ENCODE peak calls at places on chromosomes 16 and 17, in five cellular contexts. One of them, this sample, is unnamed.

GRCh38 chr17:51397361-51398127 is 137.2 kb downstream of the UTP18 start:
- DNase-seq in astrocyte of the spinal cord: peak
- DNase-seq in ascending aorta: no peak
- DNase-seq in nephron progenitor cell: no peak
- DNase-seq in AG09309: peak
- DNase-seq in this sample: peak

GRCh38 chr17:20243524-20243923 is 223.8 kb downstream of the LGALS9B start:
- DNase-seq in AG09309: no peak
- DNase-seq in astrocyte of the spinal cord: no peak
- DNase-seq in ascending aorta: no peak
- DNase-seq in nephron progenitor cell: no peak
- DNase-seq in this sample: no peak

GRCh38 chr16:1772362-1772907 is at the start of gene EME2:
- DNase-seq in nephron progenitor cell: peak
- DNase-seq in ascending aorta: no peak
- DNase-seq in astrocyte of the spinal cord: no peak
- DNase-seq in AG09309: no peak
- DNase-seq in this sample: peak

GRCh38 chr17:35769895-35770486 is 9.3 kb downstream of the C17orf50 start:
- DNase-seq in AG09309: no peak
- DNase-seq in astrocyte of the spinal cord: no peak
- DNase-seq in ascending aorta: no peak
- DNase-seq in nephron progenitor cell: no peak
- DNase-seq in this sample: no peak

GRCh38 chr16:67967956-67968439 is 439 bp downstream of the SLC12A4 start:
- DNase-seq in AG09309: no peak
- DNase-seq in astrocyte of the spinal cord: no peak
- DNase-seq in nephron progenitor cell: peak
- DNase-seq in ascending aorta: peak
- DNase-seq in this sample: no peak

GRCh38 chr16:9047689-9048301 is 43.6 kb upstream of the HAPSTR1 start:
- DNase-seq in nephron progenitor cell: no peak
- DNase-seq in astrocyte of the spinal cord: peak
- DNase-seq in ascending aorta: peak
- DNase-seq in AG09309: peak
- DNase-seq in this sample: peak

GRCh38 chr17:16197276-16197675 is 18.1 kb downstream of the NCOR1 start:
- DNase-seq in astrocyte of the spinal cord: no peak
- DNase-seq in ascending aorta: no peak
- DNase-seq in nephron progenitor cell: no peak
- DNase-seq in AG09309: no peak
- DNase-seq in this sample: no peak

GRCh38 chr16:3458278-3458851 is 14.9 kb downstream of the NAA60 start:
- DNase-seq in astrocyte of the spinal cord: peak
- DNase-seq in AG09309: no peak
- DNase-seq in nephron progenitor cell: no peak
- DNase-seq in ascending aorta: peak
- DNase-seq in this sample: peak

GRCh38 chr16:23182675-23183485 is at the start of gene SCNN1G:
- DNase-seq in astrocyte of the spinal cord: no peak
- DNase-seq in nephron progenitor cell: peak
- DNase-seq in AG09309: no peak
- DNase-seq in ascending aorta: no peak
- DNase-seq in this sample: no peak

GRCh38 chr17:65290041-65290440 is 152.9 kb downstream of the RGS9 start:
- DNase-seq in ascending aorta: no peak
- DNase-seq in AG09309: no peak
- DNase-seq in nephron progenitor cell: no peak
- DNase-seq in astrocyte of the spinal cord: no peak
- DNase-seq in this sample: no peak

GRCh38 chr16:89383095-89384003 is 107.0 kb downstream of the ANKRD11 start:
- DNase-seq in AG09309: no peak
- DNase-seq in astrocyte of the spinal cord: no peak
- DNase-seq in nephron progenitor cell: peak
- DNase-seq in ascending aorta: no peak
- DNase-seq in this sample: no peak

GRCh38 chr16:28597692-28598261 is 927 bp upstream of the SULT1A2 start:
- DNase-seq in nephron progenitor cell: peak
- DNase-seq in astrocyte of the spinal cord: no peak
- DNase-seq in ascending aorta: no peak
- DNase-seq in AG09309: no peak
- DNase-seq in this sample: peak

GRCh38 chr17:31677681-31678080 is 181.4 kb downstream of the COPRS start:
- DNase-seq in astrocyte of the spinal cord: no peak
- DNase-seq in ascending aorta: peak
- DNase-seq in nephron progenitor cell: no peak
- DNase-seq in AG09309: no peak
- DNase-seq in this sample: no peak

GRCh38 chr17:20103454-20104448 is 94.6 kb downstream of the SPECC1 start:
- DNase-seq in astrocyte of the spinal cord: no peak
- DNase-seq in AG09309: no peak
- DNase-seq in ascending aorta: no peak
- DNase-seq in nephron progenitor cell: no peak
- DNase-seq in this sample: no peak

GRCh38 chr16:31148281-31148728 is 1.6 kb downstream of the PRSS36 start:
- DNase-seq in AG09309: no peak
- DNase-seq in ascending aorta: no peak
- DNase-seq in astrocyte of the spinal cord: no peak
- DNase-seq in nephron progenitor cell: peak
- DNase-seq in this sample: no peak

GRCh38 chr17:38982858-38983746 is 15.9 kb upstream of the FBXO47 start:
- DNase-seq in ascending aorta: peak
- DNase-seq in AG09309: no peak
- DNase-seq in astrocyte of the spinal cord: peak
- DNase-seq in nephron progenitor cell: peak
- DNase-seq in this sample: peak

GRCh38 chr17:40023590-40024292 is 8.5 kb downstream of the CSF3 start:
- DNase-seq in astrocyte of the spinal cord: peak
- DNase-seq in ascending aorta: no peak
- DNase-seq in AG09309: no peak
- DNase-seq in nephron progenitor cell: no peak
- DNase-seq in this sample: no peak

GRCh38 chr17:73419896-73420295 is 108.1 kb upstream of the CDC42EP4 start:
- DNase-seq in ascending aorta: no peak
- DNase-seq in astrocyte of the spinal cord: no peak
- DNase-seq in AG09309: no peak
- DNase-seq in nephron progenitor cell: no peak
- DNase-seq in this sample: no peak

GRCh38 chr16:12098429-12099310 is 122.1 kb downstream of the SNX29 start:
- DNase-seq in nephron progenitor cell: no peak
- DNase-seq in ascending aorta: no peak
- DNase-seq in astrocyte of the spinal cord: no peak
- DNase-seq in AG09309: no peak
- DNase-seq in this sample: no peak
- TF ChIP-seq CTCF in nephron progenitor cell: no peak
- TF ChIP-seq CTCF in ascending aorta: no peak
- TF ChIP-seq CTCF in astrocyte of the spinal cord: no peak
- TF ChIP-seq CTCF in AG09309: no peak
- TF ChIP-seq CTCF in this sample: peak

DNA sequence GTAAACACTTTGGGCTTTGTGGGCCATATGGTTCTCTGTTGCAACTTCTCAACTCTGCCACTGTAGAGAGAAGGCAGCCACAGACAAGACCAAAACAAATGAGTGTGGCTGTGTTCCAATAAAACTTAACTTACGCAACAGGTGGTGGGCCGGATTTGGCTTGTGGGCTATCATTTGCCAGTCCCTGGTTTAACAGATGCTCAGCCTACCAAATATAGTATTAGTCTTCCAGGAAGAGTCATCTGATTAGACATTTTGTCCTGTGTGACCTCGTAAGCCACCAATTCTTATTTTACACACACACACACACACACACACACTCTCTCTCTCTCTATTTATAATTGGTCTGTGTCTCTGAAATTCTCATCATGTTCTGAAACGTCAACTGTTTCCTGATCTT is 245.9 kb downstream of the XYLT1 start:
- DNase-seq in AG09309: peak
- DNase-seq in ascending aorta: peak
- DNase-seq in astrocyte of the spinal cord: peak
- DNase-seq in nephron progenitor cell: no peak
- DNase-seq in this sample: peak
- TF ChIP-seq CTCF in AG09309: no peak
- TF ChIP-seq CTCF in ascending aorta: no peak
- TF ChIP-seq CTCF in astrocyte of the spinal cord: no peak
- TF ChIP-seq CTCF in nephron progenitor cell: no peak
- TF ChIP-seq CTCF in this sample: no peak

DNA sequence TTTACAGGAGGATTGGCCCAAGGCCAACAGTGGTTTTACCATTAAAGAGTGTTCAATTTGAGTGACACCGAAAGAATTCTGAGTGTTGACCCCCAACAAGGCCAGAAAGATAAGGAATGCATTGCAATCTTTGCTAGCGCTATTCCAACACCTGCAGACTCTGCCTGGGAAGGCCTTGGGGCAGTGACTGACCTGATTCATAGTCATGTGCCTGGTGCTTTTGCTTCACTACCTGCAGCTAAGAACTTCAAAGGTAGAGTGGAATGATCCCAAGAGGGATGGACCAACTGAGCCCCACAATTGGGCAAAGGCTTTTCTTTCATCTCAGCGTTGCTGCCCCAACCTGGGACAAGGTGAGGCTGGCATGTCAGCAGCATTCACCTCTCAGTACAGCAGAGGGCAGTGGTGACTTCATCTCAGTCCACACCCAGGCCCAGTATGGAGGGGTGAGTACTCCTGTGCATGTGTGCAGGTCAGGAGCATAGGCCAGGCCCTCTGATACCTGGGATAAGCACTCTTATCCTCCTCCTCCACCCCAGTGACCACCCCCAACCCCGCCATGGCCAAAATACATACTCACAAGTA is 149.6 kb upstream of the GNAO1 start:
- DNase-seq in AG09309: no peak
- DNase-seq in astrocyte of the spinal cord: no peak
- DNase-seq in nephron progenitor cell: peak
- DNase-seq in ascending aorta: no peak
- DNase-seq in this sample: no peak
- TF ChIP-seq CTCF in AG09309: no peak
- TF ChIP-seq CTCF in astrocyte of the spinal cord: no peak
- TF ChIP-seq CTCF in nephron progenitor cell: peak
- TF ChIP-seq CTCF in ascending aorta: peak
- TF ChIP-seq CTCF in this sample: peak

DNA sequence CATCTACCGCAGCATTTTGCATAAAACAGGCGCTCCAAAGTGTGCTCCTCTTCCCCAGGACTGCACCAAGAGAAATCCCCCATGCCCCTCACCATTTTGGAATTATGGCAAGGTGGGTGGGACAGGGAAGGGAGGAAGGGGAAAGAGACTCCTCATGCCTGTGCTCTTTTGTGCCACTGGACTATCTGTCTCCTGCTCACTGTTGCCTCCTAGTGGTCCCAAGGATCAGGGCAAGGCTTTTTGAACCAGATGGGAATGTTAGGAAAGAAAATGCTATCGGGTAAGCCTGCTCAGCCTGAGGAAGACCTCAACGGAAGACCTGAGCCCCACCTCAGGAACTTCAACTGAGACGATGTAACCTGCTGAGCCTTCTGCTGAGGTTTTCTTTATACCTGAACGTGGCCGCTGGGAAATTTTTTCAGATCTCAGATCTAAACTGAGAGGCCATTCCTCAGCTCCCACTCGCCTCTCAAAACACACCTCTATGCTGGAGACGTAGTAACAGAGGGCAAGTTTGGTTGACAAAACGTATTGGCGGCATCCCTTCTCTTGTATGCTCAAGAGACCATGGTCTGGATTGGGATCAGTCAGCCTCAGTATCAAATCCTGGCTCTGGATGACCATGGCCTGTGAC is 58.3 kb downstream of the SPACA3 start:
- DNase-seq in ascending aorta: no peak
- DNase-seq in AG09309: no peak
- DNase-seq in astrocyte of the spinal cord: peak
- DNase-seq in nephron progenitor cell: peak
- DNase-seq in this sample: peak
- TF ChIP-seq CTCF in ascending aorta: peak
- TF ChIP-seq CTCF in AG09309: peak
- TF ChIP-seq CTCF in astrocyte of the spinal cord: peak
- TF ChIP-seq CTCF in nephron progenitor cell: peak
- TF ChIP-seq CTCF in this sample: peak

DNA sequence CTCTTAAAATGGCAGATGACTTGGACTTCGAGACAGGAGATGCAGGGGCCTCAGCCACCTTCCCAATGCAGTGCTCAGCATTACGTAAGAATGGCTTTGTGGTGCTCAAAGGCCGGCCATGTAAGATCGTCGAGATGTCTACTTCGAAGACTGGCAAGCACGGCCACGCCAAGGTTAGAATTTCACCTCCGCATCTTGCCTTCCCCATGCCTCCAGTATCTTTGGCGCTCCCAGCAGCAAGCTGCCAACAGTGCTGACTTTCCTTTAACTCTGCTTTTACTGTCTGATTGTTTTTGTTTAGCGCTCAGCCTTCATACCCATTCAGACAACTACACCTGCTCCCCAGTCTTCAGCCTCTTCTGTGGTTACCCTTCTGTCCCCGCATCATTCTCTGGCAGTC is 2.2 kb downstream of the EIF5A start:
- DNase-seq in astrocyte of the spinal cord: no peak
- DNase-seq in nephron progenitor cell: no peak
- DNase-seq in ascending aorta: no peak
- DNase-seq in AG09309: no peak
- DNase-seq in this sample: no peak
- TF ChIP-seq CTCF in astrocyte of the spinal cord: no peak
- TF ChIP-seq CTCF in nephron progenitor cell: no peak
- TF ChIP-seq CTCF in ascending aorta: no peak
- TF ChIP-seq CTCF in AG09309: no peak
- TF ChIP-seq CTCF in this sample: no peak

GRCh38 chr16:73955255-73955654 is 341.4 kb upstream of the PSMD7 start:
- DNase-seq in AG09309: no peak
- DNase-seq in ascending aorta: no peak
- DNase-seq in astrocyte of the spinal cord: no peak
- DNase-seq in nephron progenitor cell: no peak
- DNase-seq in this sample: no peak

GRCh38 chr16:73951541-73951940 is 345.1 kb upstream of the PSMD7 start:
- DNase-seq in AG09309: no peak
- DNase-seq in astrocyte of the spinal cord: no peak
- DNase-seq in nephron progenitor cell: no peak
- DNase-seq in ascending aorta: no peak
- DNase-seq in this sample: no peak

DNA sequence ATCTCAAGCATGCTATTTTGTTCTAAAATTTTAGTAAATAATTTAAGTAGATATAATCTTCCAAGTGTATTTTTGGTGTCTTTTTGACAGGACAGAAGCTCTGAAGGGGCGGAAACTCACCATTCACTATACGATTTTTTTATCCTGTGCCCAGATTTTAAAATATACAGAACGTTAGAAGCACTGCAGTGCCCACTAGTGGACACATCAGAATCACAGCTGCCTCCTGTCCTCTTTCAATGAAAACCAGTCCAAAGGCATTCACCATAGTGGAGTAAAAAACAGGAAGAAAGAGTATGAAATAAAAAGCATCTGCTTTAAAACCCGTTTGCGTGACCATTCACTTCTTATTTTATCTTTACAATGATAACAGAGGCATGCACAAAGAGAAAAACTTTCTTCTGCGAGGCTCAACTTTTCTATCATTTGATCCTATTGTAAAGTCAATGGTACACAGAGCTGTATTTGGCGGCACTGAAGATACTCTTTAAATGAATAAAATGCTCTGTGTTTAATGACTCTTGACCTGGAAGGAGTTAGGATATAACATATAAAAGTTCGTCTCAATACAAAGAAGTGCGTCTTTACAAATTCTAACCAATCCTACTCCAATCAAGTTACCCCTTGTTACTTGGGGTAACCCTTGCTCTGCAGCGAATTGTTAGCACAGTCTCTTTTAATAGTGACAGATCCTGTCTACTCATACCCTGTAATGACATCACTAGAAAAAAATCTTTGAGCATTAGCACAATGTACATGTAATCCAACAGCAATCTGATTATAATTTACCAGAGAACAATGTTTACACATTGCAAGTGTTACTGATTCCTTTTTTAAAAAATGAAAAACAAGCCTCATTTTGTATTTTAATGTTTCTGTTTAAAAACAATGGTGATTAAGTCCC is 339.8 kb upstream of the PSMD7 start:
- DNase-seq in ascending aorta: no peak
- DNase-seq in astrocyte of the spinal cord: peak
- DNase-seq in nephron progenitor cell: peak
- DNase-seq in AG09309: peak
- DNase-seq in this sample: peak
- TF ChIP-seq CTCF in ascending aorta: peak
- TF ChIP-seq CTCF in astrocyte of the spinal cord: peak
- TF ChIP-seq CTCF in nephron progenitor cell: peak
- TF ChIP-seq CTCF in AG09309: peak
- TF ChIP-seq CTCF in this sample: peak